ENCODE peak calls at places on chromosomes 1 and 21, in eight cellular contexts. Y, W, P, X, K, V, A and E are unnamed samples.

GRCh38 chr1:232575524-232576040 is 54.4 kb downstream of the SIPA1L2 start:
- DNase-seq in A (no peak), Y (no peak), P (no peak), X (no peak), K (no peak), V (no peak), W (peak), E (no peak)

GRCh38 chr1:93749894-93750301 is 68.3 kb upstream of the BCAR3 start:
- DNase-seq in V (no peak), A (no peak), X (no peak), P (no peak), W (peak), K (no peak), Y (no peak), E (no peak)

GRCh38 chr1:2882968-2883696 is 81.6 kb upstream of the TTC34 start:
- DNase-seq in Y (no peak), P (no peak), X (no peak), V (no peak), W (no peak), A (no peak), K (no peak), E (no peak)

GRCh38 chr1:227777646-227778045 is 37.8 kb upstream of the PRSS38 start:
- DNase-seq in W (no peak), A (no peak), P (no peak), K (no peak), X (no peak), Y (no peak), V (no peak), E (no peak)

GRCh38 chr1:57404914-57405313 is 18.9 kb downstream of the DAB1 start:
- DNase-seq in K (no peak), P (no peak), Y (no peak), X (no peak), A (peak), V (no peak), W (no peak), E (no peak)

GRCh38 chr1:30919025-30919881 is 10.7 kb upstream of the SDC3 start:
- DNase-seq in K (no peak), V (no peak), P (peak), W (peak), A (no peak), X (no peak), Y (no peak), E (peak)

GRCh38 chr1:159916240-159917051 is 8.9 kb downstream of the TAGLN2 start:
- DNase-seq in Y (peak), X (no peak), K (no peak), P (no peak), V (peak), A (peak), W (peak), E (no peak)

GRCh38 chr1:167991546-167991945 is 54.7 kb upstream of the MPC2 start:
- DNase-seq in Y (no peak), W (no peak), X (no peak), K (no peak), A (no peak), P (no peak), V (no peak), E (no peak)

GRCh38 chr1:152107984-152108898 is 7.0 kb downstream of the TCHH start:
- DNase-seq in A (no peak), X (no peak), V (no peak), P (no peak), Y (no peak), W (peak), K (no peak), E (peak)

GRCh38 chr1:184624626-184625025 is 130.0 kb downstream of the EDEM3 start:
- DNase-seq in X (no peak), V (no peak), A (no peak), K (no peak), Y (no peak), P (no peak), W (peak), E (no peak)

GRCh38 chr1:179775009-179775408 is 31.9 kb downstream of the FAM163A start:
- DNase-seq in K (no peak), X (no peak), Y (no peak), A (no peak), P (no peak), V (no peak), W (peak), E (no peak)

GRCh38 chr1:63506782-63507181 is 16.2 kb downstream of the ITGB3BP start:
- DNase-seq in V (no peak), A (no peak), X (no peak), K (no peak), Y (no peak), P (no peak), W (no peak), E (no peak)

GRCh38 chr21:39014751-39015150 is 168.5 kb downstream of the PSMG1 start:
- DNase-seq in P (no peak), V (no peak), Y (no peak), X (no peak), A (peak), K (no peak), W (peak), E (no peak)

GRCh38 chr21:37712204-37712934 is 203.9 kb downstream of the KCNJ6 start:
- DNase-seq in K (peak), V (peak), X (peak), P (peak), A (no peak), Y (peak), W (peak), E (peak)

GRCh38 chr1:157092831-157093230 is 6.8 kb downstream of the ETV3L start:
- DNase-seq in W (peak), Y (peak), K (no peak), V (no peak), P (no peak), X (no peak), A (no peak), E (no peak)

GRCh38 chr1:154931940-154932487 is 4.5 kb downstream of the PMVK start:
- DNase-seq in A (no peak), X (no peak), K (no peak), Y (no peak), V (no peak), P (no peak), W (no peak), E (no peak)

GRCh38 chr1:56904706-56905105 is 50.1 kb downstream of the C8A start:
- DNase-seq in X (no peak), K (no peak), Y (no peak), W (no peak), A (no peak), V (no peak), P (no peak), E (no peak)

GRCh38 chr1:228445524-228445866 is 28.8 kb upstream of the TRIM17 start:
- DNase-seq in V (no peak), K (no peak), Y (no peak), P (no peak), W (no peak), A (no peak), X (no peak), E (no peak)

GRCh38 chr21:32484706-32485380 is 72.3 kb downstream of the EVA1C start:
- DNase-seq in A (no peak), W (no peak), K (peak), X (no peak), Y (peak), V (no peak), P (no peak), E (peak)

GRCh38 chr1:151458936-151459330 is 361 bp downstream of the POGZ start:
- DNase-seq in W (peak), V (peak), A (no peak), K (no peak), Y (peak), P (no peak), X (peak), E (peak)

GRCh38 chr1:25118554-25118953 is 113.7 kb downstream of the SYF2 start:
- DNase-seq in Y (no peak), A (no peak), W (no peak), X (peak), V (no peak), P (no peak), K (no peak), E (no peak)

GRCh38 chr1:53015508-53015860 is 46.5 kb upstream of the PODN start:
- DNase-seq in V (no peak), P (no peak), Y (no peak), K (no peak), A (no peak), X (no peak), W (peak), E (no peak)

GRCh38 chr1:172356620-172357019 is 63.9 kb upstream of the C1orf105 start:
- DNase-seq in V (no peak), K (no peak), A (peak), P (no peak), Y (peak), X (no peak), W (peak), E (no peak)

GRCh38 chr1:218336353-218336752 is 8.8 kb upstream of the TGFB2 start:
- DNase-seq in Y (no peak), W (peak), K (no peak), V (no peak), X (no peak), A (no peak), P (no peak), E (no peak)

GRCh38 chr1:65209005-65209885 is 61.2 kb downstream of the AK4 start:
- DNase-seq in K (no peak), V (no peak), X (no peak), W (peak), A (no peak), P (no peak), Y (no peak), E (no peak)

GRCh38 chr1:5611431-5611830 is 380.8 kb downstream of the NPHP4 start:
- DNase-seq in A (no peak), X (no peak), K (no peak), Y (no peak), W (no peak), V (no peak), P (no peak), E (no peak)

GRCh38 chr1:226628624-226629155 is 80.1 kb downstream of the STUM start:
- DNase-seq in V (peak), W (no peak), Y (no peak), A (no peak), X (no peak), P (no peak), K (no peak), E (no peak)

GRCh38 chr1:207923121-207923520 is 12.2 kb upstream of the CD34 start:
- DNase-seq in P (no peak), V (no peak), A (no peak), X (no peak), W (no peak), Y (no peak), K (no peak), E (no peak)

GRCh38 chr1:9145714-9146113 is 16.8 kb upstream of the GPR157 start:
- DNase-seq in W (no peak), X (no peak), A (no peak), P (no peak), Y (no peak), V (no peak), K (no peak), E (no peak)

GRCh38 chr1:230936475-230936874 is 42.2 kb downstream of the TTC13 start:
- DNase-seq in X (no peak), W (no peak), Y (no peak), K (no peak), P (no peak), A (no peak), V (no peak), E (no peak)

GRCh38 chr1:173295995-173296394 is 88.9 kb upstream of the TNFSF4 start:
- DNase-seq in P (no peak), W (peak), V (no peak), X (no peak), Y (no peak), A (no peak), K (no peak), E (no peak)